ENCODE peak calls at places on chromosomes 16 and 17, in seven cellular contexts. X is A673, P is pancreas, B is GM12878, J is uterus, G is colonic mucosa, O is GM12865. N is an unnamed sample.

GRCh38 chr17:57413848-57414651 is 157.7 kb downstream of the MSI2 start:
- DNase-seq in B (no peak), G (peak), X (no peak), P (no peak), J (no peak), O (no peak), N (no peak)

GRCh38 chr16:80694950-80695471 is 109.4 kb downstream of the CDYL2 start:
- DNase-seq in O (peak), G (no peak), X (no peak), P (no peak), B (no peak), J (no peak), N (no peak)

GRCh38 chr17:15996322-15996721 is 3.2 kb downstream of the ZSWIM7 start:
- DNase-seq in J (no peak), B (no peak), X (no peak), O (no peak), P (no peak), G (no peak), N (no peak)

GRCh38 chr16:66959645-66960177 is 1.4 kb upstream of the CES3 start:
- DNase-seq in G (peak), O (no peak), B (no peak), P (no peak), X (no peak), J (no peak), N (no peak)

GRCh38 chr16:55992551-55992950 is 117.4 kb upstream of the CES5A start:
- DNase-seq in P (no peak), G (no peak), O (no peak), J (no peak), B (no peak), X (no peak), N (no peak)

GRCh38 chr16:68083861-68084503 is 1.2 kb upstream of the NFATC3 start:
- DNase-seq in J (no peak), B (no peak), P (no peak), G (peak), O (no peak), X (no peak), N (no peak)

GRCh38 chr17:52136173-52136572 is 22.3 kb downstream of the CA10 start:
- DNase-seq in O (no peak), P (no peak), J (no peak), X (no peak), B (no peak), G (no peak), N (no peak)

GRCh38 chr16:10970065-10970464 is 25.7 kb downstream of the CLEC16A start:
- DNase-seq in X (no peak), P (no peak), G (no peak), J (no peak), B (no peak), O (no peak), N (peak)

GRCh38 chr16:69476920-69477418 is 52.5 kb downstream of the CYB5B start:
- DNase-seq in X (peak), B (no peak), J (no peak), G (no peak), P (no peak), O (no peak), N (peak)

GRCh38 chr16:11994187-11995119 is 17.9 kb downstream of the SNX29 start:
- DNase-seq in G (peak), B (no peak), O (no peak), X (no peak), J (no peak), P (no peak), N (no peak)

GRCh38 chr16:57041182-57042156 is 50.9 kb upstream of the CPNE2 start:
- DNase-seq in G (peak), B (peak), J (no peak), O (peak), X (no peak), P (no peak), N (no peak)

GRCh38 chr16:47519037-47519436 is 57.9 kb downstream of the PHKB start:
- DNase-seq in J (no peak), O (no peak), B (no peak), P (no peak), G (no peak), X (no peak), N (no peak)

GRCh38 chr17:28904800-28905199 is 1.9 kb upstream of the DHRS13 start:
- DNase-seq in P (no peak), X (no peak), G (no peak), O (no peak), J (no peak), B (no peak), N (no peak)

GRCh38 chr17:34306466-34306865 is 12.8 kb upstream of the CCL8 start:
- DNase-seq in P (peak), X (peak), J (no peak), G (no peak), B (no peak), O (no peak), N (peak)

GRCh38 chr16:53745753-53746258 is 41.9 kb downstream of the FTO start:
- DNase-seq in G (no peak), J (no peak), P (no peak), X (peak), B (no peak), O (no peak), N (peak)

GRCh38 chr17:866568-867087 is 84.5 kb downstream of the MRM3 start:
- DNase-seq in G (no peak), O (no peak), P (no peak), J (no peak), X (no peak), B (no peak), N (no peak)

GRCh38 chr17:19397556-19398041 is 10.6 kb upstream of the MFAP4 start:
- DNase-seq in P (no peak), J (no peak), G (peak), X (no peak), O (peak), B (no peak), N (no peak)

GRCh38 chr17:8949061-8949622 is 16.4 kb downstream of the PIK3R5 start:
- DNase-seq in G (no peak), J (no peak), P (no peak), B (no peak), X (no peak), O (peak), N (no peak)

GRCh38 chr16:492211-492875 is 35.2 kb upstream of the CAPN15 start:
- DNase-seq in P (no peak), J (no peak), X (no peak), G (no peak), O (peak), B (no peak), N (no peak)

GRCh38 chr17:38705803-38706624 is 941 bp downstream of the MLLT6 start:
- DNase-seq in B (no peak), J (peak), X (peak), P (peak), G (peak), O (peak), N (peak)

GRCh38 chr17:37490638-37491614 is 1.2 kb downstream of the DUSP14 start:
- DNase-seq in J (peak), O (peak), X (peak), G (peak), P (peak), B (no peak), N (peak)

GRCh38 chr16:23959069-23959800 is 123.5 kb downstream of the PRKCB start:
- DNase-seq in G (no peak), J (no peak), P (no peak), X (no peak), O (peak), B (no peak), N (no peak)

GRCh38 chr17:72270530-72270929 is 149.7 kb downstream of the SOX9 start:
- DNase-seq in O (no peak), G (no peak), X (peak), P (no peak), J (no peak), B (no peak), N (peak)

GRCh38 chr17:588519-588918 is 126.1 kb downstream of the VPS53 start:
- DNase-seq in J (no peak), X (no peak), B (no peak), G (no peak), P (no peak), O (no peak), N (peak)

GRCh38 chr17:69779378-69780214 is 295.4 kb upstream of the KCNJ16 start:
- DNase-seq in P (no peak), O (no peak), J (no peak), G (no peak), B (no peak), X (no peak), N (peak)

GRCh38 chr17:34570491-34570890 is 8.9 kb upstream of the TMEM132E start:
- DNase-seq in J (no peak), B (no peak), G (no peak), P (no peak), X (no peak), O (no peak), N (no peak)

GRCh38 chr17:73189417-73190099 is 3.3 kb upstream of the COG1 start:
- DNase-seq in G (no peak), J (no peak), B (no peak), X (peak), O (peak), P (no peak), N (peak)

GRCh38 chr17:8324913-8325312 is 14.7 kb upstream of the ODF4 start:
- DNase-seq in X (no peak), B (no peak), P (no peak), J (no peak), O (no peak), G (no peak), N (no peak)

GRCh38 chr17:1908699-1909309 is 79.0 kb downstream of the RPA1 start:
- DNase-seq in G (peak), J (peak), X (peak), B (no peak), P (peak), O (peak), N (peak)

GRCh38 chr16:58411736-58412614 is 19.7 kb downstream of the GINS3 start:
- DNase-seq in B (no peak), P (no peak), G (no peak), O (no peak), X (no peak), J (no peak), N (no peak)

GRCh38 chr17:5365831-5366230 is 53.6 kb downstream of the NUP88 start:
- DNase-seq in B (no peak), J (no peak), G (no peak), X (no peak), O (no peak), P (no peak), N (no peak)
- H3K4me3 ChIP-seq in B (no peak), J (no peak), G (no peak), X (no peak), O (no peak), P (no peak), N (no peak)

DNA sequence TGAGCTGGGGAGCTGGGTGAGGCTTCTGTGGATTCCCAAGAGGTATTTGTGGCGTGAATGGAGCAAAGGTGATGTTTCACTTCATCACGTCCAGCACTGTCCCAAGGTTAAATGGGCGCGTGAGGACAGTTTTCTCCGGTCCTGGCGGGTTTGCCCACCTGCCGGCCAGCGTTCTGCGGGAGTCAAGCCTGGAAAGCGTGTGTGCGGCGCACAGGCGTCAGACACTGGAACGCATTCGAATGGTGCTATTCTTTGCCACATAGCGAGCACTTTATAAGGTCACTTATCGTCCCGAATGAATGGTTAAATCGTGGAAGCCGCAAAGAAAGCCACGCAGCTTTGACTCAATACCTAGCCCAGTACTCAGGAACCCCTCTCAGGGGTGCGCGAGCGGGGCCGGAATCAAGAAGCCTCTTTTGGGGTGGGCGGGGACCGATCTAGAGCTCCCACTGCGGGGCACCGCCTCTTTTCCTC is 446 bp upstream of the PSMD11 start:
- DNase-seq in X (no peak), J (no peak), B (no peak), P (no peak), G (no peak), O (no peak), N (no peak)
- TF ChIP-seq CTCF in X (no peak), J (no peak), B (no peak), P (no peak), G (peak), O (no peak), N (no peak)

GRCh38 chr16:89105599-89106151 is 12.0 kb downstream of the ACSF3 start:
- DNase-seq in P (no peak), X (no peak), O (no peak), G (no peak), J (no peak), B (no peak), N (no peak)
- H3K4me3 ChIP-seq in P (no peak), X (no peak), O (no peak), G (no peak), J (no peak), B (no peak), N (no peak)

GRCh38 chr16:17832738-17833137 is 362.0 kb upstream of the XYLT1 start:
- DNase-seq in J (no peak), O (no peak), B (no peak), P (no peak), G (no peak), X (no peak), N (no peak)

GRCh38 chr16:17829826-17830225 is 359.1 kb upstream of the XYLT1 start:
- DNase-seq in J (no peak), X (no peak), O (no peak), B (no peak), P (no peak), G (no peak), N (no peak)

GRCh38 chr16:17828012-17828411 is 357.3 kb upstream of the XYLT1 start:
- DNase-seq in B (no peak), J (no peak), P (no peak), O (no peak), G (no peak), X (no peak), N (peak)

GRCh38 chr16:17830651-17831050 is 359.9 kb upstream of the XYLT1 start:
- DNase-seq in B (no peak), O (no peak), X (no peak), G (no peak), J (no peak), P (no peak), N (peak)

GRCh38 chr16:17831330-17831729 is 360.6 kb upstream of the XYLT1 start:
- DNase-seq in O (no peak), X (no peak), P (no peak), B (no peak), J (no peak), G (no peak), N (no peak)
- TF ChIP-seq CTCF in O (no peak), X (no peak), P (no peak), B (no peak), J (no peak), G (no peak), N (no peak)

DNA sequence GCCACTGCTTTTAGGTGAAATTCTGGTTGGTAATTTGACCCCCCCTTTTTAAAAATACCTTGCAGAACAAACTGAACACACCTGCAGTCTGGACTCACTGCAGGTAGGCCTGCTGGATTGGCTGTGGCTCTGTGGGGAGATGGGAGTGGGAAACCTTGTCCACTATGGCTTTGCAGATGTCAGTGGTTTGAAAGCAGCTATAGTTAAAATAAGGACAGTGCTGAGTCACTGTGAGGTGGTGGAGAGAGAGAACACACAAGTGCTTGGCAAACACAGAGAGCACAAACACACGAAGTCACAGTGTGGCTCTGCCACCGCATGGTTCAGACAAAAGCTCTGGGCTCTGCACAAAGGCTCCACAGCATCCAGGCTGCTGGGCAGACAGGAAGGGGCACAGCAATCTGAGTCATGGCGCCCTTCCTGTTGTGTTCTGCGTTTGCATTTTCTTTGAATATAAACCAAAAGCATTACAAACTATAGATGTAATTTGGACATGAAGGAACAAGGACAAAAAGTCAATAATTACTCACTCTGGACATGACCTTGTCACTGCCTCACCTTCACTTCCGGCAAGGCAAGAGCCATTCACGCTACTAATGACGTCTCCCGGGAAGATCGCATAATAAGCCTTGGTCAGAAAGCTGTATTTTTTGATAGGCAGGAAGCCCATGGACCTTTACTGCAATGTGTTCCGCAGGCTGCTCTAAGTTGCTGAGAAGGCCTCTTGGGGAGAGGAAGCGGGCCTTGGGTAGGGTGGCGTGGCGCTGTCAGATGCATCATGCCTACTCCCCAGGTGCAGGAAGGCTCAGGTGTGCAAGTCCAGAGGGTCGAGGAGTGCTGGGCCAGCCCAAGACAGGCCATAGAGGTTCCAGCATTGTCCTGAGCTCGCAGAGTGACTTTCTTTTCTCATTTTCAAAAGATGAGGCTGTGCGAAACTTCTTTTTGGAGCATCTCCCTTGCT is 60.1 kb upstream of the MED9 start:
- DNase-seq in G (no peak), J (no peak), P (no peak), B (no peak), X (peak), O (no peak), N (peak)
- H3K4me3 ChIP-seq in G (no peak), J (no peak), P (no peak), B (no peak), X (no peak), O (no peak), N (no peak)

GRCh38 chr16:81745704-81746558 is 33.2 kb upstream of the PLCG2 start:
- DNase-seq in J (peak), X (peak), O (peak), P (peak), G (peak), B (no peak), N (peak)
- TF ChIP-seq CTCF in J (no peak), X (no peak), O (no peak), P (no peak), G (no peak), B (no peak), N (no peak)

DNA sequence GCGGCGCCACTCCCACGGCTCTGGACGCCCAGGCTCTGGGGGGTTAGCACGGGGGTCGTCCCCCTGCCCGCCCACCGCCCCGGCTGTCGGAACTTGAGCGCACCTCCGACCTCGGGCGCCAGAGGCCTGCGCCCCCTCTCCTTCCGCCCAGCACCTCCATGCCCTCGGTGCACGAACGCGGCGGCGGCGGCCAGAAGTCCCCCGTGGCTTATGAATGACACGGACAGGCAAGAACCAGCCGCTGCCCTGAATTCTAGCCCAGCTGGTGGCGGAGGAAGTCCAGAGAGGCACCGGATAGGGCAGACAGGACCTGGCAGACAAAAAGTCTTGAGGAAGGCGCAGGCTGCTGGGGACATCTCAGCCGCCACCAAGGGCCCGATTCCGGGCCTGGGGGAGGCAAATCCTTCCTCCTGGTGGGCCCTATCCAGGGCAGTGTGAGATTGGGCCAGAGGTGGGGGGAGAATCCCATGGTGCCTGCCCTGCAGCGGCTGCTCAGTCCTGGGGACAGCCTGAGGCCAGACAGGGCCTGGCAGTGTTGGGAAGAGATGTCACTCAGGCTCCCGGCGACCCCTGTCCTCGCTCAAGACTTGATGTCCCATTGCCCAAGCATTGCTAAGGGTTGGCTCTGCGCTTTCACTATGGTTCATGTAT is 897 bp upstream of the CYGB start:
- DNase-seq in O (no peak), J (no peak), X (no peak), G (no peak), B (no peak), P (no peak), N (no peak)
- H3K4me3 ChIP-seq in O (no peak), J (peak), X (peak), G (peak), B (no peak), P (peak), N (peak)

GRCh38 chr17:67633751-67634191 is 84.0 kb upstream of the NOL11 start:
- DNase-seq in G (no peak), O (no peak), P (no peak), B (no peak), X (no peak), J (peak), N (peak)

GRCh38 chr17:67624886-67625656 is 92.7 kb upstream of the NOL11 start:
- DNase-seq in G (no peak), J (no peak), B (no peak), O (no peak), P (no peak), X (no peak), N (no peak)

GRCh38 chr17:67625971-67626370 is 91.8 kb upstream of the NOL11 start:
- DNase-seq in J (no peak), G (no peak), P (no peak), O (no peak), B (no peak), X (no peak), N (no peak)

GRCh38 chr17:67628580-67629013 is 89.1 kb upstream of the NOL11 start:
- DNase-seq in P (peak), J (no peak), G (no peak), O (peak), B (no peak), X (peak), N (no peak)

GRCh38 chr17:67629963-67630320 is 87.8 kb upstream of the NOL11 start:
- DNase-seq in X (peak), J (no peak), O (peak), G (no peak), P (no peak), B (no peak), N (peak)
- TF ChIP-seq CTCF in X (peak), J (peak), O (peak), G (no peak), P (no peak), B (peak), N (peak)

N was measured in fibroblast of the aortic adventitia.